ENCODE peak calls at places on chromosomes 1 and 21, in seven cellular contexts. W is heart right ventricle, E is epithelial cell of esophagus, M is testis, D is bronchial epithelial cell, L is A673, C is adrenal gland. K is an unnamed sample.

GRCh38 chr1:234691567-234691966 is 81.6 kb upstream of the IRF2BP2 start:
- DNase-seq in C (no peak), D (peak; percentile 43), W (no peak), M (no peak), L (no peak), E (no peak), K (no peak)

GRCh38 chr1:217482356-217483102 is 148.4 kb downstream of the GPATCH2 start:
- DNase-seq in E (peak; percentile 78), D (peak; percentile 80), L (no peak), W (no peak), C (no peak), M (no peak), K (no peak)

GRCh38 chr1:183739640-183740385 is 65.1 kb upstream of the RGL1 start:
- DNase-seq in W (no peak), M (no peak), D (no peak), L (no peak), C (no peak), E (no peak), K (no peak)

GRCh38 chr21:34602061-34602460 is 12.9 kb downstream of the RCAN1 start:
- DNase-seq in L (no peak), E (no peak), M (no peak), W (no peak), C (no peak), D (no peak), K (no peak)

GRCh38 chr1:87194271-87194774 is 134.4 kb upstream of the LMO4 start:
- DNase-seq in E (peak; percentile 34), C (no peak), W (no peak), M (no peak), D (peak; percentile 3), L (no peak), K (no peak)

GRCh38 chr1:78325293-78325692 is 165.5 kb upstream of the PTGFR start:
- DNase-seq in E (no peak), D (no peak), L (no peak), W (no peak), C (no peak), M (no peak), K (no peak)

GRCh38 chr1:31723828-31724359 is 20.1 kb upstream of the COL16A1 start:
- DNase-seq in W (peak; percentile 70), C (peak; percentile 67), M (peak; percentile 80), L (peak; percentile 88), D (peak; percentile 87), E (peak; percentile 92), K (peak; percentile 84)

GRCh38 chr1:155051777-155052398 is 772 bp downstream of the ADAM15 start:
- DNase-seq in L (peak; percentile 47), D (peak; percentile 48), E (peak; percentile 45), W (peak; percentile 71), M (no peak), C (peak; percentile 46), K (no peak)

GRCh38 chr21:43968410-43969114 is 43.5 kb upstream of the TRAPPC10 start:
- DNase-seq in E (no peak), C (no peak), M (no peak), L (no peak), D (no peak), W (no peak), K (no peak)

GRCh38 chr1:1917995-1918900 is 831 bp downstream of the TMEM52 start:
- DNase-seq in D (no peak), L (no peak), E (no peak), C (peak; percentile 69), M (peak; percentile 55), W (no peak), K (no peak)

GRCh38 chr1:3910769-3911520 is 10.9 kb upstream of the C1orf174 start:
- DNase-seq in M (peak; percentile 86), D (peak; percentile 59), W (peak; percentile 70), E (peak; percentile 79), L (peak; percentile 78), C (peak; percentile 57), K (peak; percentile 58)

GRCh38 chr1:228902781-228903572 is 167.7 kb downstream of the RHOU start:
- DNase-seq in E (peak; percentile 81), L (peak; percentile 76), C (peak; percentile 90), D (peak; percentile 91), M (peak; percentile 80), W (peak; percentile 63), K (no peak)

DNA sequence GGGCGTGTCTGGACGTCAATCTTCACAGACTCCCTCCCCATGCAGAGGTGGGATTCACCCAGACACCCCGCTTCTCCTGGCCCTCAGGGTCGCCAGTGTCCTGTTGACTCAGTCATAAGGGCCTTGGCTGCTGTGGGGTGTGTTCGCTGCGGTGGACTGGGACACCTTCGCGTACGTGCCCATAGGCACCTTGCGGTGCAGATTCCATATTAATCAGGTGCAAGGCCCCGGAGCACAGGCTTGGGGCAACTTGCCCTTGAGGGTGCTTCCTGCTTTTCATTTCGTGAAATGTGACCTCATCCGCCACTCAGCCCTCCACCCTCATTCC is 398 bp upstream of the SLC30A10 start:
- DNase-seq in D (no peak), M (no peak), C (no peak), E (no peak), L (no peak), W (no peak), K (no peak)
- H3K4me3 ChIP-seq in D (no peak overlapping the region), M (peak overlapping the region; percentile 39), C (peak overlapping the region; percentile 53), E (no peak overlapping the region), L (peak overlapping the region; percentile 39), W (no peak overlapping the region), K (peak overlapping the region; percentile 36)

GRCh38 chr1:65421341-65422174 is 1.1 kb downstream of the LEPR start:
- DNase-seq in W (no peak), M (no peak), C (no peak), L (no peak), D (no peak), E (no peak), K (no peak)

GRCh38 chr1:65423884-65424655 is 3.6 kb downstream of the LEPR start:
- DNase-seq in W (no peak), M (peak; percentile 58), E (peak; percentile 95), L (no peak), D (peak; percentile 98), C (peak; percentile 31), K (no peak)

GRCh38 chr1:65419681-65420589 is 533 bp upstream of the LEPR start:
- DNase-seq in W (peak; percentile 99), E (peak; percentile 99), D (peak; percentile 91), C (peak; percentile 99), L (peak; percentile 97), M (peak; percentile 99), K (peak; percentile 99)

GRCh38 chr1:65420590-65421340 is at the start of the genes LEPR and LEPROT:
- DNase-seq in L (peak; percentile 56), D (no peak), M (no peak), W (no peak), E (no peak), C (no peak), K (no peak)

DNA sequence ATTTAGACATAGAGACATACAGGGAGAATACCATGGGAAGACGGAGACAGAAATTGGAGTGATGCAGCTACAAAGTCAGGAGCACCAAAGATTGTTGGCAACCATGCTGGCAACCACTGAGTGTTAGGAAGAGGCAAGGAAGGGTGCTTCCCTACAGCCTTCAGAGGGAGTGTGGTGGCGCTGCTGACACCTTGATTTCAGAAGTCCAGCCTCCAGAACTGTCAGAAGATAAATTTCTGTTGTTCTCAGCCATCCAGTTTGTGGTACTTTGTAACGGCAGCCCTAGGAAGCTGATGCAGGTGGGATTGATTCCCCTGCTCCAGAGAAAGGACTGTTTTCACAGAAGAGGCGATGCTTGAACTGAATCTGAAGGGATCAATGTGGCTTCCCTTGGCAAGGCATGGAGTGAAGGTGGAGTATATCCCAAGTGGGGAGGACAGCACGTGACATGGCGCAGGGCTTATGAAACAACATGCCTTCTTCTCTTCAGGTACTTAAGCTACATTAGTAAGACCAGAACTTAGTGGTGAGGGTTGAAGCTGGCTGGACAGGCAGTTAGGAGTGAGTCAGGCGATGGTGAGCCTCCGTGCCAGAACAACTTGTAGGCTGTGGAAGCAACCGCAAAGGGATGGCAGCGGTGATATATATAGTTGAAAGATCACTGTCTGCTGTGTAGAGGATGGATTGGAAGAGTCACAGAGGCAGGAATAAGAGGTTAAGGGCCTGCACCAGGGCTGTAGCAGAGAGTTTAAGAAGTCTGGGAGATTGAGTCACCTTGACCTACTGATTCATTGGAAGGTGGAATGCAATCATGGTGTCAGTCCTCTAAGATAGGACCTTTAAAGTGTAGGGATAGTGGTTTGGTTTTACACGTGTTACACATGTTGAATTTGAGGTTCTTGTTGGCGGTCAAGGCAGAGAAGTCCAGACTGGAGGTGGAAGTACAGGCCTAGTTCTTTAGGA is 2.1 kb downstream of the LEPR start:
- DNase-seq in L (no peak), M (peak; percentile 60), D (peak; percentile 51), C (no peak), E (peak; percentile 73), W (no peak), K (no peak)
- H3K4me3 ChIP-seq in L (no peak overlapping the region), M (no peak overlapping the region), D (no peak overlapping the region), C (peak overlapping the region; percentile 92), E (peak overlapping the region; percentile 78), W (no peak overlapping the region), K (peak overlapping the region; percentile 85)

GRCh38 chr1:94928293-94928939 is 1.5 kb upstream of the CNN3 start:
- DNase-seq in D (no peak), L (no peak), E (no peak), C (no peak), M (no peak), W (no peak), K (no peak)
- H3K4me3 ChIP-seq in D (no peak overlapping the region), L (peak overlapping the region; percentile 61), E (no peak overlapping the region), C (peak overlapping the region; percentile 78), M (peak overlapping the region; percentile 65), W (no peak overlapping the region), K (peak overlapping the region; percentile 82)

GRCh38 chr1:11789126-11790067 is 16.4 kb downstream of the MTHFR start:
- DNase-seq in L (no peak), W (no peak), M (no peak), E (no peak), C (peak; percentile 28), D (no peak), K (peak; percentile 58)

GRCh38 chr1:11792106-11792505 is 13.7 kb downstream of the MTHFR start:
- DNase-seq in E (no peak), L (no peak), M (no peak), W (peak; percentile 66), C (no peak), D (no peak), K (peak; percentile 27)

GRCh38 chr1:11788549-11789053 is 17.2 kb downstream of the MTHFR start:
- DNase-seq in D (no peak), W (no peak), M (no peak), C (no peak), E (no peak), L (no peak), K (no peak)

GRCh38 chr1:11790101-11790879 is 15.5 kb downstream of the MTHFR start:
- DNase-seq in L (no peak), M (no peak), D (no peak), C (peak; percentile 37), E (no peak), W (no peak), K (no peak)

DNA sequence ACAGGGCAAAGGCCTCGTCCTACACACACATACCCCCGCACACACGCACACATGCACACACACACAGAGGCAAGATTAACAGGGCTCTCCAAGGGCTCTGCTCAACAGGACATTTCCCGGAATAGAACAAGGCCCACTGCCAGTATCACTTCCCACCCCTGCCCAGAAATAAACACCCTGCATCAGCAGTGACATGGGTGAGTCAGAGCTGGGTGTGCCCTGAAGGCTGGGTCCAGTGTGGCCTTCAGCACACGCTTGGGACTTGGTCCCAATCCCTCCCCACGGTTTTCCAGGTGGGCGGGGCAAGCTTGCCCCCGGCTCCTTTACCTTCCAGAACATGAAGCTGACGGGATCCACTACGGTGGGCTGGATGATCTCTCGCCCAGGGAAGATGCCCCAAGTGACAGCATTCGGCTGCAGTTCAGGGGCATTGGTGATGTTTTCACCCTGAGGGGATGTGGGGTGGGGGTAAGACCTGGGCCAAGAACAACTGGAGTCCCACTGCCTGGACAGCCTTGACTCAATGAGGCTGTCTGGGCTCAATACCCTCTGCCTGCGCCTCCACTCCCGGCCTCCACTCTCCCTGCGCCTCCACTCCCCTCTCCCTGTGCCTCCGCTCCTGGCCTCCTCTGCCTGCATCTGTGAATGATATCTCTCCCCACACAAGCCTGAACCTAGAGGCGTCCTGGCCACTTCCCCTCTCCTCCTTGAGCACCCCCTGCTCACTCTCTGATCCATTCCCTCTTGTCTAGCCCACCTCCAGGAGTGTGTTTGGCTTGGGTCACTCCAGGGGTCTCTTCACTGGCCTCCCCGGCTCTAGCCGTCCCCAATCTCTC is 14.7 kb downstream of the MTHFR start:
- DNase-seq in W (peak; percentile 87), M (peak; percentile 90), E (peak; percentile 68), C (peak; percentile 92), L (no peak), D (peak; percentile 81), K (peak; percentile 89)
- H3K4me3 ChIP-seq in W (no peak overlapping the region), M (no peak overlapping the region), E (no peak overlapping the region), C (no peak overlapping the region), L (no peak overlapping the region), D (no peak overlapping the region), K (no peak overlapping the region)